ENCODE peak calls at places on chromosomes 1 and 21, in five cellular contexts. J, G, V, E and U are unnamed samples.

GRCh38 chr1:55803429-55803828 is 588.3 kb upstream of the USP24 start:
- DNase-seq in J (no peak), G (no peak), V (no peak), E (no peak), U (no peak)

GRCh38 chr1:246724001-246724724 is at the start of gene SCCPDH:
- DNase-seq in J (peak; percentile 70), G (no peak), V (peak; percentile 71), E (peak; percentile 88), U (peak; percentile 79)

GRCh38 chr1:91879739-91880138 is 6.2 kb downstream of the TGFBR3 start:
- DNase-seq in J (no peak), G (no peak), V (no peak), E (no peak), U (no peak)

GRCh38 chr21:37060296-37060695 is 12.6 kb downstream of the PIGP start:
- DNase-seq in J (peak; percentile 27), G (peak; percentile 82), V (peak; percentile 97), E (no peak), U (no peak)

GRCh38 chr1:231421616-231421970 is 494 bp downstream of the EGLN1 start:
- DNase-seq in J (peak; percentile 18), G (no peak), V (peak; percentile 42), E (peak; percentile 66), U (peak; percentile 32)

GRCh38 chr1:225479996-225480720 is 52.3 kb upstream of the LBR start:
- DNase-seq in J (no peak), G (no peak), V (no peak), E (peak; percentile 34), U (no peak)

GRCh38 chr21:39189857-39190604 is 6.8 kb upstream of the PSMG1 start:
- DNase-seq in J (no peak), G (no peak), V (peak; percentile 22), E (no peak), U (no peak)

GRCh38 chr1:58576727-58577675 is at the start of gene TACSTD2:
- DNase-seq in J (no peak), G (no peak), V (no peak), E (peak; percentile 62), U (no peak)

GRCh38 chr1:183414365-183414764 is 3.8 kb downstream of the NMNAT2 start:
- DNase-seq in J (no peak), G (no peak), V (no peak), E (no peak), U (no peak)

GRCh38 chr1:147247656-147248238 is 5.3 kb downstream of the CHD1L start:
- DNase-seq in J (no peak), G (no peak), V (no peak), E (no peak), U (no peak)

GRCh38 chr1:156389311-156389710 is 20.3 kb downstream of the RHBG start:
- DNase-seq in J (no peak), G (no peak), V (no peak), E (no peak), U (no peak)
- H3K27ac ChIP-seq in J (no peak overlapping the region), G (no peak overlapping the region), V (no peak overlapping the region), E (no peak overlapping the region), U (no peak overlapping the region)

GRCh38 chr1:31937300-31938183 is 626 bp downstream of the PTP4A2 start:
- DNase-seq in J (peak; percentile 83), G (no peak), V (peak; percentile 72), E (peak; percentile 90), U (peak; percentile 88)

GRCh38 chr1:31936278-31936965 is 1.7 kb downstream of the PTP4A2 start:
- DNase-seq in J (no peak), G (no peak), V (peak; percentile 43), E (no peak), U (no peak)

GRCh38 chr1:31939484-31940329 is 1.5 kb upstream of the PTP4A2 start:
- DNase-seq in J (peak; percentile 36), G (peak; percentile 87), V (peak; percentile 83), E (no peak), U (no peak)

GRCh38 chr1:31936966-31937299 is 1.2 kb downstream of the PTP4A2 start:
- DNase-seq in J (no peak), G (no peak), V (no peak), E (no peak), U (no peak)

DNA sequence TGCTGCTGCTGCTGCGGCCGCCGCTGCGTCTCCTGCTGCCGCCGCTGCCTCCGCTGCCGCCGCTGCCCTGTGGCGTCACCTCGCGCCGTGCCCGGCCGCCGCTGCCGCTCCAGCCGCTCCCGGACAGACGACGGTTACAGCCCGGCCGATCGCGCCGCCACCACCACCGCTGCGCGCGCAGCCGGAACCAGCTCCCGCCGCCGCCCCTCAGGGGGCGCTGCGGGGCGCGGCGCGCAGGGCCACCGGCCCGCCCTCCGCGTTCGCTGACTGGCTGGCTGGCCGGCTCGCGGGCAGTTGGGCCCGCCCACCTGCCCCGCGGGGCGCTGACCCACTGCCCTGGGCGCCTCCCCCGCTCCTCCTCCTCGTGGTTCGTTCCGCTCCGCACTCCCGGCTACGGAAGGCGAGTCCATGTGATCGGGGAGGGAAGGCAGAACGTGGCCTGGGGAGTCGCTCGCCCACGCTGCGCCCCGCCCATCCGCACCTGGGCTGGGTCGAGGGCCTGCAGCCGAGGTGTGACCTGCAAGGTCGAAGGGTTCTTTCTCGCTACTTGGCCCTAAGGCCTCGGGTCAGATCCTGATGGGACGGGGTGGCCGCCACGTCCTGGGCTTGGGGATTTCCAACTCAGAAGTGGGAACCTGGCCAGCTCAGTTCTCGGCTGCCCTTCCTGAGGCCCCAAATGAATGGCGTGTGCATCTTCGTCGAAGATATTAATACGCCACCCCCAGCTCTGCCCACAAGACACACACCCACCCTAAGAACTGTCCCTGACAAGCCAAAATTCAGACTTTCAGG is at the start of gene PTP4A2:
- DNase-seq in J (peak; percentile 95), G (peak; percentile 96), V (peak; percentile 94), E (peak; percentile 96), U (peak; percentile 95)
- H3K4me1 ChIP-seq in J (peaks cover 85% of the 10 kb centered on the region), G (peaks cover 83% of the 10 kb centered on the region), V (peaks cover 16% of the 10 kb centered on the region), E (peaks cover 2% of the 10 kb centered on the region), U (peaks cover 83% of the 10 kb centered on the region)

DNA sequence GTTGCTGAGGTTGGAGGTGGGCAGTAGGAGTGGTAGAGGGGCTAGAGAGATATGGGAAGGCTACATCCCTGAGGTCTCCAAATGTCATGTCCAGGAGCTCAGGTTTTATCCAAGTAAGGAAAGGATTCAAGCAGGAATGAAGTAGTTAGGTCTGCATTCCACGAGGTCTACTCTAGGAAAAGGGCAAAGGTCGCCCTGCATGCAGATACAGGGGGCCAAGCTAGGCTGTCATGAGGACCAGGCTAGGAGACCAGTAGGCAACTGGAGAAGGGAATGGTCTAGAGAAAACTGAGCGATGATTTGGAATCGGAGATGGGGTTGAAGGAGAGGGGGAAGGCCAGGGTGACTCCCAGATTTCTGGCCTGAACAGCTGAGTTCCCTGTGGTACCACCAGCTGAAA is 48.7 kb downstream of the IRF2BP2 start:
- DNase-seq in J (no peak), G (no peak), V (no peak), E (no peak), U (no peak)
- H3K27ac ChIP-seq in J (no peak overlapping the region), G (no peak overlapping the region), V (no peak overlapping the region), E (no peak overlapping the region), U (no peak overlapping the region)

GRCh38 chr1:16177306-16177705 is 21.4 kb upstream of the EPHA2 start:
- DNase-seq in J (no peak), G (no peak), V (no peak), E (no peak), U (no peak)

GRCh38 chr1:16174261-16174871 is 18.5 kb upstream of the EPHA2 start:
- DNase-seq in J (no peak), G (no peak), V (no peak), E (no peak), U (no peak)

GRCh38 chr1:16174886-16175598 is 19.2 kb upstream of the EPHA2 start:
- DNase-seq in J (no peak), G (no peak), V (no peak), E (no peak), U (no peak)

GRCh38 chr1:16173447-16174260 is 17.8 kb upstream of the EPHA2 start:
- DNase-seq in J (no peak), G (peak; percentile 94), V (peak; percentile 63), E (peak; percentile 69), U (no peak)

GRCh38 chr1:16175610-16176553 is 20.0 kb upstream of the EPHA2 start:
- DNase-seq in J (peak; percentile 91), G (no peak), V (peak; percentile 94), E (peak; percentile 95), U (peak; percentile 94)
- H3K4me1 ChIP-seq in J (peaks cover 47% of the 10 kb centered on the region), G (peaks cover 100% of the 10 kb centered on the region), V (peaks cover 50% of the 10 kb centered on the region), E (no peaks in the 10 kb centered on the region), U (peaks cover 51% of the 10 kb centered on the region)

GRCh38 chr21:42787613-42788012 is 91.7 kb downstream of the WDR4 start:
- DNase-seq in J (no peak), G (no peak), V (no peak), E (no peak), U (no peak)

GRCh38 chr21:42793774-42794173 is 85.6 kb downstream of the WDR4 start:
- DNase-seq in J (no peak), G (no peak), V (no peak), E (no peak), U (no peak)

GRCh38 chr21:42794551-42794950 is 84.8 kb downstream of the WDR4 start:
- DNase-seq in J (no peak), G (no peak), V (no peak), E (no peak), U (no peak)

GRCh38 chr21:42786884-42787283 is 92.5 kb downstream of the WDR4 start:
- DNase-seq in J (no peak), G (no peak), V (no peak), E (no peak), U (no peak)

DNA sequence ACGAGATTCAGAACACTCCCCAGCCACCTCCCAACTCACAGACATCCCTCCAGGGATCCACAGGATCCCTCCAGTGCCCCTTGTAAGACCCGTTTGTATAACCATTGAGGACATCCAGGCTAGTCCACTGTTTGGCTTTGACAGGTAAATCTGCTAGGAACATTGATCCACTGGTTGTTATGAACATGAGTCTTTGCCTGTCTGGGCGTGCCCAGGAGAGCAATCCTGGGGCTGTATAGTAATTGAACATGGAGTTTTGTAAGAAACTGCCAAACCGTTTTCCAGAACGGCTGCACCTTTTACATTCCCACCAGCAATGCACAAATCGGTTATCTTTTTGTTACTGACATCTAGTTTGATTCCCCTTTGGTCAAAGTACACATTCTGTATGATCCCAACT is 88.8 kb downstream of the WDR4 start:
- DNase-seq in J (no peak), G (no peak), V (no peak), E (no peak), U (no peak)
- H3K27ac ChIP-seq in J (no peak overlapping the region), G (no peak overlapping the region), V (no peak overlapping the region), E (no peak overlapping the region), U (no peak overlapping the region)

GRCh38 chr21:41418956-41419680 is 6.9 kb upstream of the MX1 start:
- DNase-seq in J (no peak), G (no peak), V (no peak), E (no peak), U (no peak)
- H3K4me1 ChIP-seq in J (peaks cover 28% of the 10 kb centered on the region), G (peaks cover 9% of the 10 kb centered on the region), V (no peaks in the 10 kb centered on the region), E (no peaks in the 10 kb centered on the region), U (peaks cover 7% of the 10 kb centered on the region)

GRCh38 chr1:221742555-221743415 is 896 bp upstream of the DUSP10 start:
- DNase-seq in J (peak; percentile 81), G (peak; percentile 48), V (peak; percentile 83), E (peak; percentile 94), U (peak; percentile 93)
- H3K27ac ChIP-seq in J (peak overlapping the region; percentile 97), G (peak overlapping the region; percentile 83), V (peak overlapping the region; percentile 96), E (peak overlapping the region; percentile 94), U (peak overlapping the region; percentile 100)